ENCODE peak calls at places on chromosome 12, in seven cellular contexts. F is H1, B is K562, O is HCT116, K is HepG2, I is SK-N-SH, E is GM12878. A is an unnamed sample.

GRCh38 chr12:115872919-115873357 is 404.6 kb downstream of the MED13L start:
- DNase-seq in O (peak), E (no peak), I (no peak), K (peak), B (no peak), F (no peak), A (peak)

GRCh38 chr12:66066071-66066928 is 64.2 kb downstream of the LLPH start:
- DNase-seq in E (peak), B (no peak), I (no peak), K (peak), F (no peak), O (no peak), A (peak)

GRCh38 chr12:52876371-52876770 is 27.6 kb upstream of the KRT78 start:
- DNase-seq in O (no peak), K (no peak), F (no peak), I (no peak), B (no peak), E (no peak), A (no peak)

GRCh38 chr12:10900972-10901371 is 8.4 kb downstream of the TAS2R13 start:
- DNase-seq in K (no peak), O (no peak), B (no peak), I (no peak), F (no peak), E (no peak), A (no peak)

GRCh38 chr12:2240984-2241383 is 188.2 kb downstream of the CACNA1C start:
- DNase-seq in I (no peak), E (no peak), B (no peak), O (no peak), K (no peak), F (no peak), A (no peak)

GRCh38 chr12:16880864-16881285 is 274.9 kb upstream of the LMO3 start:
- DNase-seq in K (no peak), I (peak), E (no peak), O (no peak), F (peak), B (no peak), A (no peak)

GRCh38 chr12:4353785-4354208 is 25.7 kb downstream of the FGF23 start:
- DNase-seq in O (no peak), F (no peak), I (peak), K (no peak), E (no peak), B (no peak), A (peak)

GRCh38 chr12:22899184-22899583 is 274.2 kb downstream of the ETNK1 start:
- DNase-seq in E (no peak), O (no peak), K (no peak), F (no peak), I (no peak), B (peak), A (no peak)

GRCh38 chr12:41441180-41441579 is 253.1 kb downstream of the PDZRN4 start:
- DNase-seq in E (no peak), B (no peak), F (no peak), I (no peak), K (no peak), O (no peak), A (no peak)

GRCh38 chr12:3042394-3042793 is 34.8 kb upstream of the TSPAN9 start:
- DNase-seq in B (no peak), K (no peak), F (no peak), O (no peak), E (no peak), I (no peak), A (no peak)

GRCh38 chr12:109736552-109737108 is 23.0 kb downstream of the FAM222A start:
- DNase-seq in B (peak), K (peak), E (no peak), O (no peak), F (peak), I (peak), A (peak)

GRCh38 chr12:94230357-94230905 is 82.1 kb downstream of the PLXNC1 start:
- DNase-seq in E (peak), O (no peak), K (peak), B (no peak), F (peak), I (no peak), A (no peak)

GRCh38 chr12:93943766-93944165 is 204.6 kb upstream of the PLXNC1 start:
- DNase-seq in E (no peak), B (no peak), F (no peak), I (no peak), O (peak), K (no peak), A (peak)

GRCh38 chr12:20305470-20305869 is 62.9 kb upstream of the PDE3A start:
- DNase-seq in O (no peak), I (no peak), K (no peak), B (no peak), E (no peak), F (no peak), A (no peak)

GRCh38 chr12:132329036-132329738 is at the start of gene GALNT9:
- DNase-seq in O (no peak), E (no peak), K (no peak), I (no peak), F (peak), B (peak), A (no peak)

GRCh38 chr12:6891637-6892036 is 13.0 kb upstream of the LRRC23 start:
- DNase-seq in E (no peak), I (no peak), B (no peak), F (no peak), O (no peak), K (no peak), A (no peak)

GRCh38 chr12:1605129-1606020 is 11.0 kb upstream of the FBXL14 start:
- DNase-seq in K (peak), F (peak), B (peak), I (peak), E (no peak), O (peak), A (peak)

GRCh38 chr12:20194171-20194570 is 174.2 kb upstream of the PDE3A start:
- DNase-seq in E (no peak), O (no peak), B (no peak), F (no peak), K (no peak), I (no peak), A (peak)

GRCh38 chr12:8590842-8591545 is 21.7 kb downstream of the AICDA start:
- DNase-seq in I (no peak), E (no peak), O (no peak), F (no peak), B (no peak), K (peak), A (no peak)

GRCh38 chr12:89392401-89392800 is 40.1 kb upstream of the DUSP6 start:
- DNase-seq in O (no peak), E (no peak), B (no peak), I (no peak), K (no peak), F (no peak), A (no peak)

GRCh38 chr12:132827763-132828703 is 636 bp downstream of the GOLGA3 start:
- DNase-seq in E (no peak), F (no peak), B (no peak), I (no peak), O (no peak), K (peak), A (peak)

GRCh38 chr12:95851609-95852008 is 7.1 kb upstream of the SNRPF start:
- DNase-seq in F (no peak), O (no peak), B (no peak), E (no peak), I (no peak), K (no peak), A (no peak)
- TF ChIP-seq JUND in F (no peak), O (no peak), B (no peak), E (no peak), I (no peak), K (no peak), A (no peak)

GRCh38 chr12:113090740-113091139 is 34.2 kb downstream of the DTX1 start:
- DNase-seq in E (no peak), I (no peak), K (no peak), O (no peak), B (no peak), F (no peak), A (no peak)
- TF ChIP-seq JUND in E (no peak), I (no peak), K (no peak), O (no peak), B (peak), F (no peak), A (no peak)

DNA sequence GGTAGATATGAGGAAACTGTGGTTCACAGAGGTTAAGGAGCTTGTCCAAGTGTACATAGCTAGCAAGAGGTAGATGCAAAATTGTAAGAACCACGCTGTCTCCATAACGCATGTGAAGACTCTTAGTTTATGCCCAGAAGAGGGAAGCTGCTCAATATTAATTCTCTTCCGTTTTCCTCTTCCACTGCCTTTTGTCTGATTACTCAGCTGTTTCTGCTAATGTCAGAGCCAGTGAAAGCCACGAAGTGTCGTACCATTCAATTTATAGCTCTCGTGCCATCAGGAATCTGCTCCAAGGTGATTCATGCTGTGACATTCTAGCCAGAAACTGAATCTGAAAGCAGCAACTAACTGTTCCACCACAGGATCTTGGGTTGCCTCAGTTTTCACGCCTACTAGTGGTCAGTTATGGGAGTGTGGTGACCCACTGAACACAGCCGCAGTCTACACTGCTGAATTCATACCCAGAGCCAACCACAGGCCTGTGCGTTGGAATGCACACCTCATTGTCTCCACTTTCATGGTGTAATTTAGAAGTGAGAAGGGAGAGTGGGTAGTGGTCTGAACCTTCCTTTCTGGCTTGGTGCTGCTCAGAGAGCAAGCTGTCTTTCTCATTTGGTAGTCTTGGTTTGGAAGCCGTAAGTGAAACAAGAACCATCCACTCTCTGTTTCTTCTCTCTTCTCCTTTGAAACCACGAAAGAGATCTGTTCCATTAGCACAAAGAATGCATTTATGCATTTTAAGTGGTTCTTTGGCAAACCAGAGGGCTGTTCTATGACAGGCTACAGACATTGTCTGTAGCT is 74.2 kb upstream of the NAP1L1 start:
- DNase-seq in I (peak), F (peak), B (peak), E (peak), O (peak), K (peak), A (peak)
- TF ChIP-seq JUND in I (peak), F (peak), B (no peak), E (no peak), O (peak), K (no peak), A (no peak)

GRCh38 chr12:79691299-79692248 is 810 bp upstream of the PAWR start:
- DNase-seq in K (peak), O (no peak), F (no peak), I (peak), B (no peak), E (no peak), A (peak)
- TF ChIP-seq JUND in K (no peak), O (peak), F (no peak), I (no peak), B (no peak), E (no peak), A (no peak)

DNA sequence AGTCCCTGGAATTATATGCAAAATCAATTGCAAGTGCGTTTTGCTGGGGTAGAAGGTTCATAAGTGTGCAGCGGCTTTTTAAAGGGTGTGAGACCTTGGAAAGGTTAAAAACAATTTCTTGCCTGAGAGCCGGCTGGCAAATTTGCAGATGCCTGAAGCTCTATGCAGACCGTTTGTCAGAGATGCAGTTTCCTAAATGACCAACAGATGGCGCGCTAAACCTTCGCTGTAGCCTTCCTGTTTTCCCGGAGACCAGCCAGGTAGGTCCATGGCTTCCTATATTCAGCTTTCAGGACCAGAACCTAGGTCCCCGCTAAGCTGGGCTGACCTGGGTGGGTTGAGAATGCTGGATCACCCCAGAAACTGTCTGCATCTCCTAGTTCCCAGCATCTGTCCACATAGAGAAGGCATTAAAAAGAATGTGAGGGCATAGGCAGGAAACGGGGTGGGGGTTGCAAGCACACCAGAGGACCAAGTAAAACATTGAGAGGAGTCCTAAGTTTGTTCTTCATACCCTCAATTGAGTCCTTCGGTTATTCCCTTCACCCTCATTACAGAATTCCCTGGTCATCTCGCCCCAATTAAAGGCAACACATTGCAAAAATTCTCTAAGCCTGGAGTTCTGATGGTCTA is 5.7 kb upstream of the NOS1 start:
- DNase-seq in K (peak), E (peak), I (peak), B (peak), O (peak), F (peak), A (peak)
- TF ChIP-seq JUND in K (no peak), E (no peak), I (no peak), B (no peak), O (no peak), F (no peak), A (no peak)

GRCh38 chr12:120264086-120264485 is 1.4 kb downstream of the PXN start:
- DNase-seq in E (no peak), O (no peak), K (no peak), B (no peak), F (no peak), I (no peak), A (no peak)

GRCh38 chr12:120265203-120265482 is 387 bp downstream of the PXN start:
- DNase-seq in I (no peak), B (no peak), O (no peak), K (no peak), E (no peak), F (no peak), A (no peak)

GRCh38 chr12:120265483-120266179 is at the start of gene PXN:
- DNase-seq in O (peak), K (peak), I (peak), E (peak), F (peak), B (peak), A (peak)

GRCh38 chr12:120263725-120264040 is 1.8 kb downstream of the PXN start:
- DNase-seq in E (no peak), I (no peak), K (no peak), F (no peak), B (no peak), O (no peak), A (no peak)

DNA sequence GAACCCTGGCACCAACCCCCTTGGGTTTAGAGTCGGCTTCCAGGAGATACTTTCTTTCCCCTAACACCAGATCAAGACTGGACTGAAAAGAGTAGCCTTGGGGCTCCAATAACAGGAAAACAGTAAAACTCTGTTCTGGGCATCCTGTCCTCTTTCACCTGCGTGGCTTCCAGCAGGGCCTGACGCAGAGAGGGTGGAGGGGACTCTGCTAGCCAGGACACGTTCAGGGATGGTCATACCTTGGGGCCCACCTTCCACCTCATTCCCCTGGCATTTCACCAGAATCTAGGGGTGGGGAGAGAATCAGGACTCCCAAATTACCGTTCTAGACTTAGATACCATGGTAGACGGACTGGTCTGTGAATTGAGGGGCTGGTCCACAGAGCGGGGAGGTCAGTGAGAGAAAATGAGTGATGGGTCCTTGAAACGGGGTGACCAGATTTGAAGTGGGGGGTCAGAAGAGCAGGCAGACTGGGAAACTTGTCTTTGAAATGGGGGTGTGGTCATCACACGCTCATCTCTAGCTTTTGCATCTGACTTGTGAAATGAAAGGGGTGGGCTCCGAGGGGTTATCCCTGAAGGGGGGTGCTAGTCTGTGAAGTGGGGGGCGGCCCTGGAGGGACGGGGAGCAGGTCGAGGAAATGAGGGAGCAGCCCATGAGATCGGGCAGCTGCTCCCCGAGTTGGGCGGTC is 873 bp downstream of the PXN start:
- DNase-seq in O (no peak), F (no peak), E (no peak), K (no peak), B (no peak), I (no peak), A (peak)
- TF ChIP-seq JUND in O (no peak), F (no peak), E (no peak), K (no peak), B (no peak), I (no peak), A (no peak)

GRCh38 chr12:31781894-31782540 is 53.2 kb upstream of the AMN1 start:
- DNase-seq in O (no peak), I (no peak), B (no peak), E (no peak), K (no peak), F (no peak), A (no peak)

GRCh38 chr12:31773223-31773750 is 44.5 kb upstream of the AMN1 start:
- DNase-seq in B (no peak), E (no peak), K (peak), O (no peak), F (no peak), I (peak), A (peak)

GRCh38 chr12:31780096-31780495 is 51.3 kb upstream of the AMN1 start:
- DNase-seq in O (no peak), F (no peak), E (no peak), I (no peak), B (no peak), K (no peak), A (no peak)

GRCh38 chr12:31773867-31774266 is 45.0 kb upstream of the AMN1 start:
- DNase-seq in O (no peak), I (peak), K (peak), F (peak), B (no peak), E (peak), A (no peak)

DNA sequence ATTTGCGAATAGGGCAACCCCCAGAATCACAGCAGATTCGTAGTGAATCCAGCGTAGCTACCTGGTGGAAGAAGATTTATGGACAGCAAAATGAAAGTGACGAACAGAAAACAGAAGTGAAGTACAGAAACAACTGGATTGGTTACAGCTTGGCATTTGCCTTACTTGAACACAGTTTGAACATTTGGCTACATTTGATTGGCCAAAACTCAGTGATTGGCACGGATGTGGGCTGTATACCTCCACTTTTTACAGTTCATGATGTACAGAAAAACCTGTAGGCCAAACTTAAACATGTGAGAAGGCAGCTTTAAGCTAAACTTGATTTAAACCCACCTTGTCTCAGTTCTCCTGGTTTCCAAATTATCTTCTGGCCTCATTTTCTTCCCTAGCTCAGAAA is 49.9 kb upstream of the AMN1 start:
- DNase-seq in E (no peak), F (no peak), K (no peak), B (no peak), O (no peak), I (no peak), A (peak)
- TF ChIP-seq JUND in E (no peak), F (no peak), K (no peak), B (no peak), O (no peak), I (no peak), A (no peak)

DNA sequence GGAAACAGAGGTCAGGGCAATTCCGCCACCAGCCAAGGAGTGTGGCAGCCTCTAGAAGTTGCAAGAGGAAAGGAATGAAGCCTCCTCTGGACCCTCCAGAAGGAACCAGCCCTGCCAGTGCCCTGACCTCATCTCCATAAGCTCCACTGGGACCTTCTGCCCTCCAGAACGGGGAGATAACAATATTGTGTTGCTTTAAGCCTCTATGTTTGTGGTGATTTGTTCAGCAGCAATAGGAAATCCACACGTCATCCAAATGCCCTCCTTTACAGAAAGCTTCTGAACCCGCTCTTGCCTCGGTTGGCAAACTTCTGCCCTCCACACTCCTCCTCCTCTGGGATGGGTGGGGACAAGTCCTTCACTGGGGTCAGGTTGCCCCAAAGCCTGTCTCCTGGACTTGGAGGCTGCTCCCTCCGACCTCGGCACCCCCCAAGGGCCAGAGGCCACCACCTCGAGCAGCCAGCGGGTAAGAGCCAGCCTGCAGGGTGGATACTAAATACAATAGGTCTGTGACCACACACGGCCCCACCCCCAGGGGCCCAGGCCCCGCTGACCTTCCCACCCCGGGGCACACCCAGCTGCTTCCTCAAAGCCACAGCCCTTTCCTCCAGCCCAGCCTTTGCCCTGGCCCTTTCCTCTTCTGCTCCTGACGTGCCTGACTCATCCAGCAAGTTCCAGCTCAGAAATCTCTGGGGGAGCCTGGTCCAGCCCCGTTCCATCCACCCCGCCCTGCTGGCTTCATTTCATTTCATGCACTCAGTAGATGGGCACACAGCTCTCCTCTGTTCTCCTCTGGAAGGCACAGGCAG is 58.7 kb upstream of the NCOR2 start:
- DNase-seq in B (peak), K (peak), F (no peak), E (no peak), O (no peak), I (no peak), A (no peak)
- TF ChIP-seq JUND in B (no peak), K (no peak), F (no peak), E (no peak), O (peak), I (no peak), A (no peak)